ENCODE peak calls at places on chromosomes 12 and 14, in five cellular contexts. S is A549, R is brain microvascular endothelial cell, Q is AG04450, L is AG09309. F is an unnamed sample.

GRCh38 chr12:105933671-105934665 is 204.8 kb downstream of the NUAK1 start:
- DNase-seq in S (peak), R (peak), Q (peak), L (peak), F (peak)

GRCh38 chr12:22447223-22447622 is 97.1 kb downstream of the C2CD5 start:
- DNase-seq in S (no peak), R (no peak), Q (no peak), L (no peak), F (peak)

GRCh38 chr12:68317047-68317667 is 15.0 kb downstream of the MDM1 start:
- DNase-seq in S (peak), R (no peak), Q (peak), L (no peak), F (peak)

GRCh38 chr12:108730337-108731104 is 797 bp downstream of the CORO1C start:
- DNase-seq in S (peak), R (peak), Q (peak), L (no peak), F (peak)

GRCh38 chr14:38207830-38208815 is at the start of gene SSTR1:
- DNase-seq in S (no peak), R (no peak), Q (no peak), L (no peak), F (no peak)

GRCh38 chr12:49126852-49127763 is 4.1 kb downstream of the TUBA1B start:
- DNase-seq in S (peak), R (no peak), Q (no peak), L (no peak), F (no peak)

GRCh38 chr14:100692859-100693558 is 33.7 kb upstream of the DLK1 start:
- DNase-seq in S (peak), R (peak), Q (peak), L (peak), F (peak)

GRCh38 chr14:70045715-70046535 is 142.8 kb downstream of the SLC8A3 start:
- DNase-seq in S (peak), R (peak), Q (peak), L (no peak), F (peak)

GRCh38 chr12:111174283-111175108 is 194.4 kb downstream of the PHETA1 start:
- DNase-seq in S (peak), R (no peak), Q (no peak), L (no peak), F (no peak)

GRCh38 chr14:24260026-24260779 is 2.8 kb downstream of the TGM1 start:
- DNase-seq in S (no peak), R (no peak), Q (no peak), L (no peak), F (no peak)
- H3K4me3 ChIP-seq in S (no peak), R (no peak), Q (no peak), L (no peak), F (no peak)

GRCh38 chr14:73996731-73997107 is 22.4 kb downstream of the ENTPD5 start:
- DNase-seq in S (no peak), R (no peak), Q (no peak), L (no peak), F (no peak)
- H3K4me3 ChIP-seq in S (no peak), R (no peak), Q (no peak), L (no peak), F (no peak)

GRCh38 chr12:114397978-114398881 is 7.7 kb downstream of the TBX5 start:
- DNase-seq in S (no peak), R (no peak), Q (no peak), L (no peak), F (no peak)

GRCh38 chr12:114396869-114397719 is 8.8 kb downstream of the TBX5 start:
- DNase-seq in S (no peak), R (no peak), Q (no peak), L (no peak), F (no peak)

GRCh38 chr12:114396153-114396868 is 9.6 kb downstream of the TBX5 start:
- DNase-seq in S (no peak), R (no peak), Q (no peak), L (no peak), F (peak)

GRCh38 chr12:114393569-114393968 is 12.4 kb downstream of the TBX5 start:
- DNase-seq in S (no peak), R (no peak), Q (no peak), L (no peak), F (no peak)

DNA sequence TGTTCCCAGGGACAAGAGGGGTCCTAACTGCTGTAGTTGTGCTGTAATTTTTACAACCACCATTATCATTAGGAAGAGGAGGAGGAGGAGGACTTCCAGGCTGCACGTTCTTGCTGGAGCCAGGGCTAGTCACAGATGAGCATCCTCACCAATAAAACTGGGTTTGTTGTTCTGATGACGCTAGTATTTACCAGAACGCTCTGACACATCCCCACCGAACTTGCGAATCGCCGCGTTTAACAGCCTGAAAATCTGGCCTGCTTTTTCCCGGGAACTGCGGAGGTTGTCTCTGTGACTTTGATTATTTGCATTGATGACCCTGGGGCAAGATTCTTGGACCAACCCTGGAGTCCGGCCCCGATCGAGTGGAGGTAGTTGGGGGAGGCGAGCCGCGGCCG is 10.2 kb downstream of the TBX5 start:
- DNase-seq in S (no peak), R (no peak), Q (no peak), L (peak), F (peak)
- H3K4me3 ChIP-seq in S (no peak), R (no peak), Q (peak), L (peak), F (peak)

GRCh38 chr12:44694027-44694426 is 182.1 kb downstream of the NELL2 start:
- DNase-seq in S (no peak), R (no peak), Q (no peak), L (no peak), F (no peak)

GRCh38 chr12:44703311-44703910 is 172.7 kb downstream of the NELL2 start:
- DNase-seq in S (no peak), R (no peak), Q (no peak), L (no peak), F (no peak)

GRCh38 chr12:44696542-44696941 is 179.6 kb downstream of the NELL2 start:
- DNase-seq in S (no peak), R (no peak), Q (no peak), L (no peak), F (no peak)

GRCh38 chr12:44697489-44697888 is 178.6 kb downstream of the NELL2 start:
- DNase-seq in S (no peak), R (no peak), Q (no peak), L (no peak), F (no peak)
- H3K4me3 ChIP-seq in S (no peak), R (no peak), Q (no peak), L (no peak), F (no peak)

DNA sequence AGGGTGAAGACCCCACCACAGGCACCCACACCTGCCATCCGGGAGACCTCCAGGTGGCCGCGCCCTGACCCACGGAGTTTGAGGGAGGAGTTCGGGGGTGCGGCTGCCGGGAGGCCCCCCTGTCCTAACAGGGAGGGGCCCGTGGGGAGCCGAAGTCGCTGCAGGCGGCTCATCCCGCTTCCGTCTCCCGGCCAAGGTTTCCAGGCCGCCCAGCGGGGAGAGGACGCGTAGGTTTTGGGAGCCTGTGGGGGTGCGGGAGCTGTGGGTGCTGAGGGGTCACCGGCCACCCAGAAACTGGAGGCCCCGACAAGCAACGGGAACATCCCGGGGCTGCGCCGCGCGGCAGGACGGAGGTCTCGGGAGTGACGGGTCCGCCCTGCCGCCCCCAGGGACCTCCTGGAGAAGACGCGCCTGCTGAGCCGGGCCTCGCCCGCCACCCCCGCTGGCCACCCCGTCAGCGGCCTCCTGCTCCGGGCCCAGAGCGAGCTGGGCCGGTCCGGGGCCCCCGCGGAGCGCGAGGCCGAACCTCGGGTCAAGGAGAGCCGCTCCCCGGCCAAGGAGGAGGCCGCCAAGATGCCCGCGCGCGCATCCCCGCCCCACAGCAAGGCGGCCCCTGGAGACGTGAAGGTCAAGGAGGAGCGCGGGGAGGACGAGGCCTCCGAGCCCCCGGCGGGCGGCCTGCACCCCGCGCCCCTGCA is 27.7 kb downstream of the LRCOL1 start:
- DNase-seq in S (no peak), R (no peak), Q (no peak), L (no peak), F (no peak)
- H3K4me3 ChIP-seq in S (no peak), R (no peak), Q (no peak), L (no peak), F (no peak)

GRCh38 chr12:14949631-14950030 is 11.3 kb upstream of the ERP27 start:
- DNase-seq in S (no peak), R (no peak), Q (no peak), L (no peak), F (no peak)
- H3K4me3 ChIP-seq in S (no peak), R (no peak), Q (no peak), L (no peak), F (no peak)

GRCh38 chr14:102927878-102928411 is 5.5 kb downstream of the AMN start:
- DNase-seq in S (no peak), R (no peak), Q (no peak), L (no peak), F (no peak)

GRCh38 chr14:102928412-102929348 is 6.2 kb downstream of the AMN start:
- DNase-seq in S (no peak), R (no peak), Q (no peak), L (no peak), F (peak)

GRCh38 chr14:102926104-102926503 is 3.6 kb downstream of the AMN start:
- DNase-seq in S (no peak), R (no peak), Q (no peak), L (no peak), F (no peak)

GRCh38 chr14:102925646-102926045 is 3.2 kb downstream of the AMN start:
- DNase-seq in S (no peak), R (no peak), Q (no peak), L (no peak), F (no peak)

GRCh38 chr14:102927346-102927877 is 4.9 kb downstream of the AMN start:
- DNase-seq in S (no peak), R (no peak), Q (no peak), L (no peak), F (no peak)
- H3K4me3 ChIP-seq in S (no peak), R (no peak), Q (no peak), L (no peak), F (no peak)

GRCh38 chr12:112382866-112383265 is 635 bp upstream of the HECTD4 start:
- DNase-seq in S (no peak), R (no peak), Q (no peak), L (no peak), F (no peak)

GRCh38 chr12:112381898-112382796 is at the start of gene HECTD4:
- DNase-seq in S (peak), R (peak), Q (peak), L (no peak), F (peak)

GRCh38 chr12:112381421-112381897 is 772 bp downstream of the HECTD4 start:
- DNase-seq in S (no peak), R (no peak), Q (no peak), L (no peak), F (no peak)

GRCh38 chr12:112375105-112375504 is 7.1 kb downstream of the HECTD4 start:
- DNase-seq in S (peak), R (no peak), Q (no peak), L (no peak), F (no peak)

DNA sequence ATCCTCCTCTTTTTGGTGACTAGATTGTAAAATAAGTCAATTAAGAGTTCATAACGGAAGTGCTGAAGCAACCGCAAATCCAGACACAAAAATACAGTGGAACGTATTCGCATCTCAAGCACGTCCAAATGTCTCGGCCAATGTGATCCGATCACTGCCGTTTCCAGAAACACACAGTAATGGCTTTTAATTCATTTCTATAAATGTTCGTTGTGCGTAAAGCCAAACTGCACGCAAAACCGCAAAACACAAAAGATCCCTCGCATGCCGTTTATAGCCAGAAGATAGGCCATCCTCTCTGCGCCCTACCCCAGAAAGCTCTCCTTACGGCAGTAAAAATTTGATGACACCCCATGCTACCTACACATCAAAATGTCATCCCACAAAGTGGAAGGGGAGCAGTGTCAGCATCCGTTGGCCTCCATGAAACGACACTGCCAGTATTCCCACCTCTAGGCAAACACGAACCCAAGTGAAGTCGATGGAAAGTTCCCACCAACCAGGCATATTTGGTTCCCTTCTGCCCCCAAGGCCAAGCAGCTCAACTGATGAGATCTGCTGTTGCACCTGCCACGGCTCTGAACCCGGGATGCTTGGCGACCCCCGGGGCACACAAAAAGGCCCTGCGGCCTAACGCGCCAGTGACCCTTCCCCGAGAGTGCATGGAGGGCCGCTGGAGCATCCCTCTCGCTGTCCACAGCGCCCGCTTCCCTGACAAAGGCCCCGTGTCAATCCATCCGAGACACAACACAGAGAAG is 1.4 kb downstream of the HECTD4 start:
- DNase-seq in S (no peak), R (no peak), Q (no peak), L (no peak), F (peak)
- H3K4me3 ChIP-seq in S (peak), R (peak), Q (peak), L (peak), F (peak)

DNA sequence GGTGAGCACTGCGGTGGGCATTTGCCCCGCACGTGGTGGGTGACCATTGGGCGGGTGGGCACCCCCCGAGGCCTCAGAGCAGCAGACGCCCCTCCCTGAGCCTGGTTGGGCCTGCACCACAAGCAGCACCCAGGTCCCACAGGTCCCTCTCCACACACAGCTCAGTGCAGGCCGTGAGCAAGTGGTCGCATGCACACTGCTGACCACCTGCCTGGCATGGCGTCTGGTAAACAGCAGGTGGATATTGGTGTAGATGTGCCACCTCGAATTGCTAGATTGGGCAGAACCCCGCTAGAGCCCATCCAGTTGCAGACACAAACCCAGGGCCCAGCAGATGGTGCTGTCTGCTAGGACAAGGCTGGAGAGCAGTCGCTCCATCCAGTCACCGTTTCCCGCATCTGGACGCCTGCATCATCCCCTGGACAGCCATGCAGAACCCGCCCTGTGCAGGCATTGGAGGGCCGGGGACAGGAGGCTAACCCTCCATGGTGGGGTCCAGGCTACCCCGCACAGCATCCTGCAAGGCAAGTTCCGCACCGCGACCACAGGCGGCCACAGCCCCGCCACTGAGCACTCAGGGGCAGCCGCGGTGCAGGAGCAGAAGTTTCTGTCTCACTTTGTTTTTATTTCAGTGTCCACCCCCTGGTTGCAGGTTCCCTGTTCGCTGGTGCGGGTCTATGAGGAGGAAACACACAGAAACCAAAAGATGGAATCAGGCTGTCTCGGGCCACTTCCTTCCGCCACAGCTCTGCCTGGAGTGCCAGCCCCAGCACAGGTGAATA is 45.6 kb upstream of the RIMBP2 start:
- DNase-seq in S (peak), R (peak), Q (no peak), L (peak), F (peak)
- H3K4me3 ChIP-seq in S (no peak), R (no peak), Q (no peak), L (no peak), F (no peak)